ENCODE peak calls at places on chromosomes 6 and 20, in seven cellular contexts. W is SK-N-SH; C is kidney epithelial cell; K is psoas muscle; Q is CD8-positive, alpha-beta T cell; L is A549; Y is iPS DF 6.9. F is an unnamed sample.

GRCh38 chr20:50083034-50083433 is 29.9 kb downstream of the UBE2V1 start:
- DNase-seq in Y (no peak), W (no peak), L (no peak), K (no peak), C (no peak), Q (no peak), F (no peak)

GRCh38 chr6:13081189-13081563 is 247.2 kb downstream of the TBC1D7 start:
- DNase-seq in K (no peak), Q (no peak), L (no peak), Y (no peak), W (no peak), C (no peak), F (no peak)

GRCh38 chr20:5886788-5887187 is 63.5 kb downstream of the TRMT6 start:
- DNase-seq in L (no peak), W (no peak), K (peak), C (no peak), Y (no peak), Q (no peak), F (no peak)

GRCh38 chr20:44030394-44030793 is 115.7 kb downstream of the TOX2 start:
- DNase-seq in L (no peak), Y (no peak), C (no peak), Q (peak), W (no peak), K (no peak), F (no peak)

GRCh38 chr6:107620736-107621135 is 130.8 kb downstream of the SOBP start:
- DNase-seq in Y (no peak), W (no peak), L (no peak), C (no peak), Q (no peak), K (no peak), F (no peak)

GRCh38 chr20:34705383-34706021 is 1.4 kb downstream of the TP53INP2 start:
- DNase-seq in K (no peak), W (no peak), C (no peak), L (peak), Y (no peak), Q (no peak), F (peak)

GRCh38 chr6:37549186-37549957 is 49.7 kb upstream of the CCDC167 start:
- DNase-seq in Q (no peak), W (peak), C (no peak), Y (no peak), L (no peak), K (no peak), F (no peak)

GRCh38 chr6:73050706-73051105 is 174.6 kb downstream of the KHDC1L start:
- DNase-seq in C (no peak), W (no peak), L (no peak), K (no peak), Q (no peak), Y (no peak), F (no peak)

GRCh38 chr6:85372188-85372914 is 77.5 kb upstream of the NT5E start:
- DNase-seq in Y (no peak), Q (no peak), W (no peak), C (no peak), L (no peak), K (no peak), F (no peak)

GRCh38 chr20:41408131-41408789 is 41.6 kb upstream of the EMILIN3 start:
- DNase-seq in C (no peak), Q (no peak), W (no peak), K (no peak), L (no peak), Y (no peak), F (no peak)

GRCh38 chr20:25247100-25247665 is 702 bp upstream of the PYGB start:
- DNase-seq in W (peak), K (peak), Y (no peak), Q (no peak), L (peak), C (no peak), F (peak)

GRCh38 chr20:54361485-54361884 is 113.9 kb upstream of the DOK5 start:
- DNase-seq in C (no peak), L (no peak), W (no peak), K (no peak), Q (no peak), Y (no peak), F (no peak)

GRCh38 chr6:3137057-3137777 is 18.7 kb downstream of the BPHL start:
- DNase-seq in L (no peak), C (no peak), K (no peak), W (no peak), Q (no peak), Y (no peak), F (no peak)

GRCh38 chr20:5328228-5328627 is 11.5 kb upstream of the PROKR2 start:
- DNase-seq in C (no peak), Y (no peak), L (no peak), K (no peak), W (no peak), Q (no peak), F (no peak)

GRCh38 chr6:44512868-44513641 is 125.5 kb downstream of the CDC5L start:
- DNase-seq in W (no peak), C (no peak), L (no peak), Y (no peak), Q (peak), K (no peak), F (peak)

GRCh38 chr6:3848925-3849605 is at the start of gene FAM50B:
- DNase-seq in L (peak), W (peak), C (no peak), K (peak), Q (peak), Y (peak), F (peak)

GRCh38 chr6:31308050-31308844 is 36.4 kb upstream of the HLA-C start:
- DNase-seq in W (no peak), C (no peak), K (peak), Q (peak), Y (no peak), L (no peak), F (no peak)

GRCh38 chr6:37653229-37653628 is 44.5 kb downstream of the MDGA1 start:
- DNase-seq in L (no peak), K (no peak), Q (no peak), C (no peak), Y (no peak), W (no peak), F (no peak)

GRCh38 chr6:148027201-148027600 is 315.4 kb upstream of the SASH1 start:
- DNase-seq in Y (no peak), C (no peak), Q (no peak), L (no peak), W (no peak), K (no peak), F (no peak)

GRCh38 chr20:30486103-30486478 is 771.4 kb upstream of the DEFB115 start:
- DNase-seq in L (no peak), C (no peak), W (no peak), Y (no peak), Q (no peak), K (no peak), F (no peak)

GRCh38 chr6:72760130-72760793 is 138.4 kb downstream of the KCNQ5 start:
- DNase-seq in C (no peak), Q (no peak), L (no peak), K (no peak), W (no peak), Y (no peak), F (no peak)

GRCh38 chr6:112298816-112299281 is 44.5 kb upstream of the LAMA4 start:
- DNase-seq in W (no peak), K (no peak), Q (no peak), L (peak), Y (no peak), C (peak), F (no peak)
- H3K4me3 ChIP-seq in W (no peak), K (no peak), Q (no peak), L (no peak), Y (no peak), C (no peak), F (no peak)

GRCh38 chr6:134680433-134680832 is 269.5 kb downstream of the ALDH8A1 start:
- DNase-seq in K (no peak), L (no peak), Q (no peak), Y (no peak), C (no peak), W (no peak), F (no peak)
- H3K4me3 ChIP-seq in K (no peak), L (no peak), Q (no peak), Y (no peak), C (no peak), W (no peak), F (no peak)

GRCh38 chr6:41552723-41553122 is 6.5 kb downstream of the FOXP4 start:
- DNase-seq in L (no peak), K (no peak), Y (no peak), C (no peak), W (no peak), Q (no peak), F (no peak)
- H3K4me3 ChIP-seq in L (no peak), K (no peak), Y (no peak), C (no peak), W (no peak), Q (no peak), F (no peak)

GRCh38 chr6:6951355-6951754 is 156.4 kb upstream of the RREB1 start:
- DNase-seq in Y (no peak), K (no peak), L (no peak), Q (no peak), W (no peak), C (no peak), F (no peak)
- H3K4me3 ChIP-seq in Y (no peak), K (no peak), L (no peak), Q (no peak), W (no peak), C (no peak), F (no peak)

DNA sequence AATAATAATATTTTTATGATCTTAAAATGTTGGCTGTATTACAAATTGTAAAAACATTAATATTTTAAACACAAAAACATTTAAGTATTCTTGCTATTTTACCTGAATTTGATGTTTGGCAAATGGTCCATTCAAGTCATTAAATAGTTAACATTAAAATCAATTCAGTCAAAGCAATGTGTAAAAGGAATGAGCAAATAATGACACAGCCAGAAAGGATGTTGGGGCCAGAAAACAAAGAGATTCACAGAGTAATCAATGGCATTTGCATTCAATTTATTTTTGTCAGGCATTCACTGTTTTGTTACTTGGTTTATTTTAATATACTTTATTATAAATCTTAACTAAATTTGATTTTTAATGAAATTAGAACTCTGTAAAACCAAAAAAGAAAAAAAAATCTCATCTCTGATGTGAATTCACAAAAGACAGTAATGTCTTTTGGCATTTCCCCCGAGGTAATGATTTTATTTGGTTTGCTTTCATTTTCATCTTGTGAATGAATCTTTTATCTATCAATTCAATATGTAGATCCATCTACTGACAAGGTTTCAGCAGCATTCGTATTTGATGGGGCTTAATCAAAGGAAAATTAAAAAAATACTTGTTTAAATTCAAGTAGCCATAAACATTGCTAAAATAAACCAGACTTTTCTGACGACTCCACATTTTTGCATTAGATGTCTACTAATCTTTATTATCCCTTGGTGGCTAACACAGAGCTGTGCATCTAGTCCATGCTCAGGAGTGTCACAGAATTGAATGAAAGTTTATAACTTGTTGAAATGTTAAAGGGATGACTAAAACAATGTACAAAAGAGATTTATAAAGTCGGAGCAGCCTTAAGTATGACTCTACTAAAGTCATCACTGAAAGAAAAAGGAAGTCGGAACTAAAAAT is 866.7 kb upstream of the GJE1 start:
- DNase-seq in L (no peak), Y (no peak), Q (no peak), W (no peak), K (no peak), C (no peak), F (no peak)
- H3K4me3 ChIP-seq in L (peak), Y (no peak), Q (no peak), W (peak), K (peak), C (no peak), F (no peak)

GRCh38 chr6:6219716-6220115 is 100.7 kb downstream of the F13A1 start:
- DNase-seq in Q (no peak), K (no peak), C (no peak), Y (no peak), W (no peak), L (no peak), F (no peak)
- H3K4me3 ChIP-seq in Q (no peak), K (no peak), C (no peak), Y (no peak), W (no peak), L (no peak), F (no peak)

GRCh38 chr6:169229611-169230321 is 23.9 kb downstream of the THBS2 start:
- DNase-seq in Q (no peak), K (no peak), C (no peak), L (no peak), W (no peak), Y (no peak), F (no peak)
- H3K4me3 ChIP-seq in Q (no peak), K (no peak), C (no peak), L (peak), W (no peak), Y (no peak), F (no peak)